ENCODE peak calls at places on chromosome 15, in five cellular contexts. One of them, this sample, is unnamed. For H3K4me1, the result is how much of the 10 kb centered on the place peaks cover.

GRCh38 chr15:44296625-44297524 is 8.4 kb downstream of the GOLM2 start:
- DNase-seq in IMR-90: peak
- DNase-seq in HepG2: peak
- DNase-seq in ovary: no peak
- DNase-seq in esophagus squamous epithelium: no peak
- DNase-seq in this sample: no peak

GRCh38 chr15:97126556-97127233 is 796.2 kb downstream of the NR2F2 start:
- DNase-seq in IMR-90: no peak
- DNase-seq in HepG2: no peak
- DNase-seq in ovary: no peak
- DNase-seq in esophagus squamous epithelium: no peak
- DNase-seq in this sample: no peak

GRCh38 chr15:62559049-62559733 is 394.1 kb upstream of the C2CD4B start:
- DNase-seq in IMR-90: peak
- DNase-seq in HepG2: no peak
- DNase-seq in ovary: peak
- DNase-seq in esophagus squamous epithelium: no peak
- DNase-seq in this sample: no peak

GRCh38 chr15:77510066-77511044 is 89.7 kb downstream of the HMG20A start:
- DNase-seq in IMR-90: no peak
- DNase-seq in HepG2: no peak
- DNase-seq in ovary: peak
- DNase-seq in esophagus squamous epithelium: no peak
- DNase-seq in this sample: no peak

GRCh38 chr15:73305331-73306211 is 63.2 kb downstream of the HCN4 start:
- DNase-seq in IMR-90: peak
- DNase-seq in HepG2: peak
- DNase-seq in ovary: no peak
- DNase-seq in esophagus squamous epithelium: no peak
- DNase-seq in this sample: no peak

GRCh38 chr15:101463265-101463664 is 26.2 kb downstream of the PCSK6 start:
- DNase-seq in IMR-90: no peak
- DNase-seq in HepG2: no peak
- DNase-seq in ovary: no peak
- DNase-seq in esophagus squamous epithelium: no peak
- DNase-seq in this sample: no peak

GRCh38 chr15:83046558-83047127 is 20.4 kb downstream of the BTBD1 start:
- DNase-seq in IMR-90: peak
- DNase-seq in HepG2: no peak
- DNase-seq in ovary: no peak
- DNase-seq in esophagus squamous epithelium: no peak
- DNase-seq in this sample: no peak

GRCh38 chr15:50506121-50506520 is 40.3 kb downstream of the USP50 start:
- DNase-seq in IMR-90: no peak
- DNase-seq in HepG2: peak
- DNase-seq in ovary: no peak
- DNase-seq in esophagus squamous epithelium: no peak
- DNase-seq in this sample: no peak

GRCh38 chr15:57410373-57410772 is 34.1 kb downstream of the CGNL1 start:
- DNase-seq in IMR-90: no peak
- DNase-seq in HepG2: no peak
- DNase-seq in ovary: no peak
- DNase-seq in esophagus squamous epithelium: no peak
- DNase-seq in this sample: no peak

GRCh38 chr15:101068961-101069734 is 150.0 kb downstream of the LRRK1 start:
- DNase-seq in IMR-90: peak
- DNase-seq in HepG2: peak
- DNase-seq in ovary: no peak
- DNase-seq in esophagus squamous epithelium: no peak
- DNase-seq in this sample: peak

GRCh38 chr15:57196865-57197264 is 179.4 kb upstream of the CGNL1 start:
- DNase-seq in IMR-90: peak
- DNase-seq in HepG2: no peak
- DNase-seq in ovary: no peak
- DNase-seq in esophagus squamous epithelium: no peak
- DNase-seq in this sample: no peak

GRCh38 chr15:49918106-49918505 is 200.9 kb downstream of the ATP8B4 start:
- DNase-seq in IMR-90: peak
- DNase-seq in HepG2: no peak
- DNase-seq in ovary: no peak
- DNase-seq in esophagus squamous epithelium: no peak
- DNase-seq in this sample: no peak

GRCh38 chr15:98896002-98896721 is 111.4 kb downstream of the PGPEP1L start:
- DNase-seq in IMR-90: peak
- DNase-seq in HepG2: no peak
- DNase-seq in ovary: no peak
- DNase-seq in esophagus squamous epithelium: no peak
- DNase-seq in this sample: no peak

GRCh38 chr15:63528138-63528659 is 23.8 kb downstream of the USP3 start:
- DNase-seq in IMR-90: no peak
- DNase-seq in HepG2: no peak
- DNase-seq in ovary: no peak
- DNase-seq in esophagus squamous epithelium: no peak
- DNase-seq in this sample: no peak

GRCh38 chr15:38867556-38867955 is 302.9 kb upstream of the RASGRP1 start:
- DNase-seq in IMR-90: no peak
- DNase-seq in HepG2: no peak
- DNase-seq in ovary: no peak
- DNase-seq in esophagus squamous epithelium: no peak
- DNase-seq in this sample: no peak

GRCh38 chr15:31328999-31329639 is 2.5 kb downstream of the KLF13 start:
- DNase-seq in IMR-90: no peak
- DNase-seq in HepG2: no peak
- DNase-seq in ovary: peak
- DNase-seq in esophagus squamous epithelium: no peak
- DNase-seq in this sample: no peak

GRCh38 chr15:31326729-31327673 is at the start of gene KLF13:
- DNase-seq in IMR-90: peak
- DNase-seq in HepG2: no peak
- DNase-seq in ovary: peak
- DNase-seq in esophagus squamous epithelium: no peak
- DNase-seq in this sample: peak

GRCh38 chr15:31325976-31326728 is 483 bp upstream of the KLF13 start:
- DNase-seq in IMR-90: peak
- DNase-seq in HepG2: peak
- DNase-seq in ovary: peak
- DNase-seq in esophagus squamous epithelium: peak
- DNase-seq in this sample: peak

GRCh38 chr15:31328425-31328998 is 1.9 kb downstream of the KLF13 start:
- DNase-seq in IMR-90: peak
- DNase-seq in HepG2: no peak
- DNase-seq in ovary: no peak
- DNase-seq in esophagus squamous epithelium: no peak
- DNase-seq in this sample: no peak

GRCh38 chr15:31327674-31328424 is 1.2 kb downstream of the KLF13 start:
- DNase-seq in IMR-90: peak
- DNase-seq in HepG2: peak
- DNase-seq in ovary: peak
- DNase-seq in esophagus squamous epithelium: no peak
- DNase-seq in this sample: no peak
- TF ChIP-seq POLR2A in IMR-90: peak
- TF ChIP-seq POLR2A in HepG2: no peak
- TF ChIP-seq POLR2A in ovary: peak
- TF ChIP-seq POLR2A in esophagus squamous epithelium: peak
- TF ChIP-seq POLR2A in this sample: no peak

DNA sequence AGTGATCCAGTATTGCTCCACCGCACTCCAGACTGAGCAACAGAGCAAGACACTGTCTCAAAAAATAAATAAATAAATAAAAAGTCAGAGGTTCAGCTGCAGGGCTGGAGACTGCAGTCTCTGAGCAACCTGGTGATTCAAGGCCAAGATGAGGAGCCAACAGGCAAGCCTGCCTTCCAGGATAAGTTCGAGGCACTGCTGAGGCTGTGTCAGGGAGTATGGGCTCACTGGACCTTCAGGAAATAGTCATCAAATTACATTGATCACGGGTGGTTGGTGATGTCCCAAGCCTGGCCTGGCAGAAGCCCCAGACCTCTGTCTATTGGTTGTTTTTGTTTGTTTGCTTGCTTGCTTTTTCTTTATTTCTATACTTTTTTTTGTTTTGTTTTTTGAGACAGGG is 41.5 kb downstream of the IDH2 start:
- DNase-seq in IMR-90: no peak
- DNase-seq in HepG2: no peak
- DNase-seq in ovary: no peak
- DNase-seq in esophagus squamous epithelium: no peak
- DNase-seq in this sample: no peak
- H3K4me1 ChIP-seq in IMR-90: under half
- H3K4me1 ChIP-seq in HepG2: under half
- H3K4me1 ChIP-seq in ovary: under half
- H3K4me1 ChIP-seq in esophagus squamous epithelium: half or more
- H3K4me1 ChIP-seq in this sample: under half

GRCh38 chr15:31323627-31324026 is 3.0 kb upstream of the KLF13 start:
- DNase-seq in IMR-90: no peak
- DNase-seq in HepG2: no peak
- DNase-seq in ovary: no peak
- DNase-seq in esophagus squamous epithelium: no peak
- DNase-seq in this sample: no peak
- TF ChIP-seq POLR2A in IMR-90: no peak
- TF ChIP-seq POLR2A in HepG2: no peak
- TF ChIP-seq POLR2A in ovary: no peak
- TF ChIP-seq POLR2A in esophagus squamous epithelium: no peak
- TF ChIP-seq POLR2A in this sample: no peak

GRCh38 chr15:81302605-81303204 is 21.2 kb downstream of the STARD5 start:
- DNase-seq in IMR-90: no peak
- DNase-seq in HepG2: no peak
- DNase-seq in ovary: no peak
- DNase-seq in esophagus squamous epithelium: no peak
- DNase-seq in this sample: no peak
- H3K4me1 ChIP-seq in IMR-90: under half
- H3K4me1 ChIP-seq in HepG2: under half
- H3K4me1 ChIP-seq in ovary: under half
- H3K4me1 ChIP-seq in esophagus squamous epithelium: half or more
- H3K4me1 ChIP-seq in this sample: under half

DNA sequence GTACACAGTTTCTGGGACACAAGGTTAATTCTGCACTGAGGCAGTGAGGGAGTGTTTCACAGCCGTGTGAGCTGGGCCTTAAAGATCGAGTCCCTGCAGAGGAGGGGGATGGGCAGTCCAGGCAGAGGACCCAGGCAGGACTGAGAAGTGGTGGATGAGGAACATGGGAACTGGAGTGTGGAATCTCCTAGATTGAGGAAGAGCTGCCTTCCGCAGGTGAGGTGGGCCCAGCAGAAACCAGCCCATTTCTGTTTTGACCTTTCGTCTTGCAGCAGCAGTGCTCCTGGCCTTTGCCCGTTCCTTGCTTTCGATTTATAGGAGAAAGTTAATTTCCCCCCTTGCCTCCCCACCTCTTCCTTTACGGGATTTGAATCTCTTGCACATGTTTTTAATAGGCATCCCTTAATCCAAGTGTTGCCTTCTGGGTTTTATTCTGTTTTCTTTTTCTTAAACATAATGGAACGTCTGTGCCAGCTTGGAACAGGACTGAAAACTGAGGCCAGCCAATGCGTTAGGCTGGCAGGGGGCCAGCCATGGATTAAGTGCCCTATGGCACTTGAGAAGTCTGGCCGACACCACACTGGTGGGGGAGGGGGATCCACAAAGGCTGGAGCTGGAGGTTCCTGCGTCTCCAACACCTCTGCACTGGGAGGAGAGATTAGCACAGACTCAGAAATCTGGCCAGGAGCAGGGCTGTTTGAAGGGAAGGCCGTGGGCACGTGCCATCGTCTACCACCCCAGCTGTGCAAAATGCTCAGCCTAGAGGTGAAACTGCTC is 78.1 kb downstream of the AAGAB start:
- DNase-seq in IMR-90: no peak
- DNase-seq in HepG2: no peak
- DNase-seq in ovary: no peak
- DNase-seq in esophagus squamous epithelium: no peak
- DNase-seq in this sample: no peak
- TF ChIP-seq POLR2A in IMR-90: peak
- TF ChIP-seq POLR2A in HepG2: no peak
- TF ChIP-seq POLR2A in ovary: no peak
- TF ChIP-seq POLR2A in esophagus squamous epithelium: no peak
- TF ChIP-seq POLR2A in this sample: no peak

GRCh38 chr15:70095387-70096214 is 2.1 kb downstream of the TLE3 start:
- DNase-seq in IMR-90: no peak
- DNase-seq in HepG2: no peak
- DNase-seq in ovary: peak
- DNase-seq in esophagus squamous epithelium: no peak
- DNase-seq in this sample: no peak

GRCh38 chr15:70098170-70098460 is 398 bp upstream of the TLE3 start:
- DNase-seq in IMR-90: no peak
- DNase-seq in HepG2: no peak
- DNase-seq in ovary: no peak
- DNase-seq in esophagus squamous epithelium: no peak
- DNase-seq in this sample: no peak

GRCh38 chr15:70096215-70096974 is 1.3 kb downstream of the TLE3 start:
- DNase-seq in IMR-90: peak
- DNase-seq in HepG2: no peak
- DNase-seq in ovary: peak
- DNase-seq in esophagus squamous epithelium: no peak
- DNase-seq in this sample: peak

GRCh38 chr15:70097337-70098169 is at the start of gene TLE3:
- DNase-seq in IMR-90: peak
- DNase-seq in HepG2: peak
- DNase-seq in ovary: peak
- DNase-seq in esophagus squamous epithelium: peak
- DNase-seq in this sample: peak

DNA sequence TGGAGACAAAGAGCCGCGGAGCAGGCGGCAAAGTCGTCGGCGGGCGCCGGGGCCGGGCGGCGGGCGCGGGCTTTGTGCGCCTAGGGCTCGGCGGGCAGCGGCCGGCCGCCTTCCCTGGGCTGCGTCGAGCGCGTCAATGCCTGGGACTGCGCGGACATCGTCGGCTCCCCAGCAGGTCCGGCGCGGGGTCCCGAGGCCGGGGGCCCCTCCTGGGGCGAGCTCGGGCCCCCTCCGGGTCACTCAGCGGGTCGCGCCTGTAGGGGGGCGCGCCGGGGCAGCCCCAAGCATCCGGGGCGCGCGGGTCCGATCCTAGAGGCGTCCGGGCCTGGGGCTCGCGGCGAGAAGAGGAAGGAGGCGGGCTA is 761 bp downstream of the TLE3 start:
- DNase-seq in IMR-90: no peak
- DNase-seq in HepG2: no peak
- DNase-seq in ovary: no peak
- DNase-seq in esophagus squamous epithelium: no peak
- DNase-seq in this sample: no peak
- H3K4me1 ChIP-seq in IMR-90: under half
- H3K4me1 ChIP-seq in HepG2: half or more
- H3K4me1 ChIP-seq in ovary: under half
- H3K4me1 ChIP-seq in esophagus squamous epithelium: half or more
- H3K4me1 ChIP-seq in this sample: under half